ENCODE peak calls at places on chromosomes 4 and X, in five cellular contexts. U is CD8-positive, alpha-beta T cell; A is A673; D is esophagus muscularis mucosa; F is mammary epithelial cell. G is an unnamed sample.

GRCh38 chr4:85246055-85246454 is 228.9 kb upstream of the ARHGAP24 start:
- DNase-seq in U (no peak), A (no peak), D (no peak), F (no peak), G (no peak)

GRCh38 chrX:19772306-19772705 is 115.1 kb downstream of the SH3KBP1 start:
- DNase-seq in U (no peak), A (no peak), D (no peak), F (no peak), G (no peak)

GRCh38 chr4:187478292-187479205 is 517.0 kb upstream of the ZFP42 start:
- DNase-seq in U (no peak), A (no peak), D (peak; percentile 82), F (peak; percentile 35), G (peak; percentile 40)

GRCh38 chr4:177108708-177109107 is 201.0 kb upstream of the NEIL3 start:
- DNase-seq in U (no peak), A (no peak), D (no peak), F (peak; percentile 21), G (no peak)

GRCh38 chr4:167721574-167721973 is 370.8 kb upstream of the ANXA10 start:
- DNase-seq in U (no peak), A (no peak), D (no peak), F (no peak), G (no peak)

GRCh38 chr4:108793413-108793812 is 30.6 kb upstream of the ETNPPL start:
- DNase-seq in U (no peak), A (no peak), D (no peak), F (no peak), G (no peak)

GRCh38 chr4:1987721-1988326 is 20.9 kb downstream of the NELFA start:
- DNase-seq in U (no peak), A (no peak), D (no peak), F (no peak), G (no peak)

GRCh38 chr4:17068396-17068795 is 170.0 kb upstream of the LDB2 start:
- DNase-seq in U (no peak), A (no peak), D (peak; percentile 10), F (no peak), G (no peak)

GRCh38 chr4:926538-926937 is 5.6 kb downstream of the GAK start:
- DNase-seq in U (no peak), A (no peak), D (no peak), F (no peak), G (no peak)

GRCh38 chr4:84681488-84682274 is 98.8 kb downstream of the CDS1 start:
- DNase-seq in U (no peak), A (no peak), D (no peak), F (peak; percentile 58), G (no peak)

GRCh38 chrX:3738489-3738888 is 25.0 kb upstream of the PRKX start:
- DNase-seq in U (no peak), A (no peak), D (no peak), F (no peak), G (no peak)

GRCh38 chr4:110165382-110166285 is 32.8 kb downstream of the ELOVL6 start:
- DNase-seq in U (peak; percentile 53), A (peak; percentile 86), D (no peak), F (peak; percentile 85), G (no peak)

GRCh38 chr4:8688041-8688907 is 95.7 kb downstream of the CPZ start:
- DNase-seq in U (no peak), A (peak; percentile 69), D (no peak), F (no peak), G (peak; percentile 46)

GRCh38 chrX:102085706-102086105 is 39.8 kb upstream of the TCEAL2 start:
- DNase-seq in U (no peak), A (peak; percentile 25), D (no peak), F (no peak), G (no peak)

GRCh38 chrX:72313757-72314156 is 8.0 kb upstream of the CITED1 start:
- DNase-seq in U (no peak), A (no peak), D (peak; percentile 8), F (no peak), G (no peak)

GRCh38 chr4:157045507-157046127 is 30.3 kb upstream of the GLRB start:
- DNase-seq in U (no peak), A (peak; percentile 86), D (no peak), F (peak; percentile 66), G (no peak)

GRCh38 chr4:119034276-119035008 is 101.2 kb upstream of the MYOZ2 start:
- DNase-seq in U (no peak), A (no peak), D (no peak), F (no peak), G (no peak)

GRCh38 chr4:78222575-78223186 is 165.6 kb downstream of the FRAS1 start:
- DNase-seq in U (no peak), A (peak; percentile 10), D (no peak), F (no peak), G (no peak)

GRCh38 chrX:54044877-54045328 is 630 bp upstream of the PHF8 start:
- DNase-seq in U (no peak), A (no peak), D (no peak), F (no peak), G (no peak)

GRCh38 chr4:3852309-3852708 is 86.1 kb downstream of the ADRA2C start:
- DNase-seq in U (no peak), A (no peak), D (no peak), F (no peak), G (no peak)

GRCh38 chr4:148108776-148109175 is 333.4 kb downstream of the NR3C2 start:
- DNase-seq in U (no peak), A (no peak), D (no peak), F (no peak), G (no peak)

GRCh38 chrX:130343411-130343810 is 3.7 kb downstream of the SLC25A14 start:
- DNase-seq in U (no peak), A (no peak), D (no peak), F (no peak), G (no peak)

GRCh38 chr4:78951862-78952472 is 12.7 kb upstream of the PAQR3 start:
- DNase-seq in U (peak; percentile 30), A (peak; percentile 23), D (no peak), F (peak; percentile 23), G (no peak)

GRCh38 chrX:154068560-154068959 is 29.0 kb downstream of the MECP2 start:
- DNase-seq in U (no peak), A (no peak), D (no peak), F (no peak), G (no peak)

GRCh38 chrX:530726-531610 is 99.6 kb upstream of the SHOX start:
- DNase-seq in U (no peak), A (no peak), D (no peak), F (no peak), G (no peak)

GRCh38 chrX:24466025-24466424 is 939 bp downstream of the PDK3 start:
- DNase-seq in U (no peak), A (no peak), D (no peak), F (no peak), G (no peak)

GRCh38 chrX:147838465-147839131 is 73.1 kb upstream of the FMR1 start:
- DNase-seq in U (no peak), A (peak; percentile 9), D (no peak), F (no peak), G (no peak)

GRCh38 chr4:188132232-188132631 is 7.0 kb upstream of the TRIML1 start:
- DNase-seq in U (no peak), A (no peak), D (no peak), F (no peak), G (no peak)

GRCh38 chrX:130245441-130245840 is 23.3 kb downstream of the ZNF280C start:
- DNase-seq in U (no peak), A (no peak), D (no peak), F (no peak), G (no peak)

GRCh38 chr4:183722738-183723560 is 63.9 kb downstream of the TRAPPC11 start:
- DNase-seq in U (peak; percentile 55), A (peak; percentile 27), D (peak; percentile 91), F (peak; percentile 75), G (no peak)
- H3K27ac ChIP-seq in U (no peak overlapping the region), A (no peak overlapping the region), D (peak overlapping the region; percentile 40), F (no peak overlapping the region), G (no peak overlapping the region)

DNA sequence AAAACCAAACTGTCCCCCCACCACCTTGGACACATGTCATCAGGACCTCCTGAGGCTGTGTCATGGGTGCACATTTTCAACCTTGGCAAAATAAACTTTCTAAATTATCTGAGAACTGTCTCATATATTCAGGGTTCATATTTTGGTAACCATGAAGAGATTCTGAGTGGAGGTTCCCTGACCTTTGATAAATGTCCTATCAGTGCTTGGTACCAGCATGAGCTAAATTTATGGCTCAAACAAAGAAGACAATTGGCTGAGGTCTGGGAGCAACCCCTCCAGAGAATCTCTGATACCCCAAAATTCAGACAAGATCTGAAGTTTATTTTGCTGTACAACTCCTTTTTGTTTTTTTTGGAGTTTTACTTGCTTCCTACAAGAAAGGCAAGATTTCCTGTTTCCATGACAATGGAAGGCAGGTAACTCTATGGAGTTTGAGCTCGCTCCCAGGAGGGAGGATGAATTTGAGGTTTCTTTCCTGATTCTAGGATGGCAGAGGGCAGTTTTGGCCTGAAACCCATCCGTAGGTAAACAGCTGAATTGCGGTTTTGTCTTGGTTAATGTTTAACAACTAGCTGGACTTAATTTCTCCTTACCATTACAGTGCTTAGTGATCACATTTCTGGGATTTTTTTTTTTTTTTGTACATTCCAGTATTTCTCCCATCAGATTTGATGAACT is 14.5 kb downstream of the UGT2B15 start:
- DNase-seq in U (no peak), A (no peak), D (no peak), F (no peak), G (no peak)
- H3K27ac ChIP-seq in U (no peak overlapping the region), A (no peak overlapping the region), D (no peak overlapping the region), F (peak overlapping the region; percentile 64), G (no peak overlapping the region)

GRCh38 chrX:13064599-13065143 is 20.3 kb upstream of the FAM9C start:
- DNase-seq in U (no peak), A (no peak), D (no peak), F (no peak), G (peak; percentile 52)

GRCh38 chrX:13069771-13070410 is 25.5 kb upstream of the FAM9C start:
- DNase-seq in U (no peak), A (no peak), D (no peak), F (no peak), G (no peak)

GRCh38 chrX:13068651-13069050 is 24.2 kb upstream of the FAM9C start:
- DNase-seq in U (no peak), A (no peak), D (no peak), F (no peak), G (no peak)

GRCh38 chrX:13067842-13068241 is 23.4 kb upstream of the FAM9C start:
- DNase-seq in U (no peak), A (no peak), D (no peak), F (no peak), G (no peak)

GRCh38 chrX:13066391-13066790 is 22.0 kb upstream of the FAM9C start:
- DNase-seq in U (no peak), A (no peak), D (no peak), F (no peak), G (no peak)
- H3K27ac ChIP-seq in U (no peak overlapping the region), A (no peak overlapping the region), D (no peak overlapping the region), F (no peak overlapping the region), G (no peak overlapping the region)

DNA sequence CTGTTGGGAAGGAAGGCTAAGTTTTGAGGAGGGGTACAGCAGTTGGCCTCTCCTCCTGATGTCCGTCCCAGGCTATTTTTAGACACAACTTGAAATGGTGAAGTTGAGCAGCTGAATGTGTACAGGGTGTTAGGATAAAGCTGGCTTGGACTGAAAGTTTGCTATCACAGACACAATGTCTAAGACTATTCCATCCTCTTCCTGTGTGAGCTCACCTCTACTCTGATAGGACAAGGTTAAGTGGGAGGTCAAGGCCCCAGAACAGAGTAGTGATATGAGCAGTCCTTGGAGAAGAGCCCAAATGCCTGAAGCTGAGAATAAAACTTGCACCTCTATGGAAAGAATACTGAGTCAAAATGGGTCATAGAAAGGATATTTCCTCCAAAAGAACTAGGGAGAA is 4.1 kb downstream of the ATP1B4 start:
- DNase-seq in U (no peak), A (no peak), D (no peak), F (no peak), G (no peak)
- H3K27ac ChIP-seq in U (no peak overlapping the region), A (no peak overlapping the region), D (no peak overlapping the region), F (no peak overlapping the region), G (no peak overlapping the region)

G was measured in tibial artery.